ENCODE peak calls at places on chromosomes 12 and 14, in ten cellular contexts. O is CD8-positive, alpha-beta memory T cell; Y is K562; J is SK-N-SH; L is uterus; A is ovary; X is tibial nerve; V is fibroblast of lung; G is right lobe of liver; E is transverse colon. K is an unnamed sample.
A peak's percentile ranks its signal among the peaks of the same experiment; 100 is the strongest.

GRCh38 chr14:46279776-46280175 is 371.8 kb downstream of the RPL10L start:
- DNase-seq in O (no peak), Y (no peak), J (no peak), L (no peak), A (no peak), X (no peak), V (no peak), G (no peak), E (no peak), K (no peak)

GRCh38 chr14:53955234-53955556 is 1.4 kb downstream of the BMP4 start:
- DNase-seq in O (no peak), Y (no peak), J (no peak), L (no peak), A (no peak), X (no peak), V (no peak), G (no peak), E (no peak), K (no peak)

GRCh38 chr14:81366259-81366658 is 33.9 kb downstream of the STON2 start:
- DNase-seq in O (no peak), Y (no peak), J (no peak), L (no peak), A (no peak), X (no peak), V (peak; percentile 8), G (no peak), E (no peak), K (no peak)

GRCh38 chr12:131007031-131007793 is 53.5 kb downstream of the ADGRD1 start:
- DNase-seq in O (no peak), Y (no peak), J (peak; percentile 89), L (peak; percentile 36), A (no peak), X (peak; percentile 37), V (no peak), G (peak; percentile 89), E (peak; percentile 33), K (no peak)

GRCh38 chr12:17139926-17140325 is 534.0 kb upstream of the LMO3 start:
- DNase-seq in O (no peak), Y (no peak), J (no peak), L (no peak), A (no peak), X (no peak), V (no peak), G (no peak), E (no peak), K (no peak)

GRCh38 chr12:114762490-114763110 is 78.6 kb upstream of the TBX3 start:
- DNase-seq in O (no peak), Y (no peak), J (no peak), L (no peak), A (no peak), X (no peak), V (no peak), G (no peak), E (no peak), K (no peak)

GRCh38 chr14:101950516-101951215 is 13.7 kb upstream of the DYNC1H1 start:
- DNase-seq in O (no peak), Y (no peak), J (no peak), L (no peak), A (no peak), X (no peak), V (no peak), G (peak; percentile 40), E (no peak), K (no peak)

GRCh38 chr12:57452937-57453509 is 2.1 kb upstream of the INHBE start:
- DNase-seq in O (no peak), Y (peak; percentile 72), J (peak; percentile 81), L (peak; percentile 72), A (peak; percentile 80), X (peak; percentile 88), V (peak; percentile 65), G (peak; percentile 85), E (peak; percentile 79), K (peak; percentile 88)

GRCh38 chr12:46384451-46385301 is 12.1 kb upstream of the SLC38A2 start:
- DNase-seq in O (no peak), Y (no peak), J (no peak), L (no peak), A (no peak), X (no peak), V (peak; percentile 49), G (no peak), E (no peak), K (no peak)

GRCh38 chr14:56087824-56088571 is 30.2 kb upstream of the PELI2 start:
- DNase-seq in O (no peak), Y (no peak), J (no peak), L (no peak), A (no peak), X (no peak), V (peak; percentile 74), G (no peak), E (no peak), K (no peak)

GRCh38 chr12:103884316-103884715 is 43.3 kb upstream of the NT5DC3 start:
- DNase-seq in O (peak; percentile 28), Y (peak; percentile 25), J (peak; percentile 51), L (no peak), A (no peak), X (no peak), V (peak; percentile 63), G (no peak), E (peak; percentile 24), K (no peak)

GRCh38 chr12:75816892-75817291 is 214.7 kb downstream of the PHLDA1 start:
- DNase-seq in O (peak; percentile 13), Y (no peak), J (no peak), L (no peak), A (no peak), X (no peak), V (peak; percentile 70), G (no peak), E (no peak), K (no peak)

DNA sequence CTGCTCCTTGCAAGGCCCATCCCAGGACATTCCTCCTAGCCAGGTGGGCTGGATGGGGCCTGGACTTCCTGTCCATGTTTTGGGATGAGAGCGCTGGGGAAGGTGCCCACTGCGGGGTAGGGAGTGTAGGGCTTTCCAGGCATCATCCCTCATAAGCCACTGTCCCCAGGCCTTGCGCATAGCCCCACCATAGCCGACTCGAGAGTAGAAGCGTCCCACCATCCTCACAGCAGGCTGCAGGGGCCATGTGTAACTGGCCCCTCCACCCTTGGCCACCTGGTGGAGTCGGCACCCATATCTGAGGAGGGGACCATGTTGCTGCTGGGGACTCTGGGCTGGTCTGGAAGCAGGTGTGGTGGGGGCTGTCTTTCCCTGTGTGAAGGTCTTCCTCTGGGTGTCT is 30.5 kb downstream of the SH2B3 start:
- DNase-seq in O (no peak), Y (no peak), J (no peak), L (no peak), A (no peak), X (no peak), V (no peak), G (no peak), E (no peak), K (no peak)
- H3K4me1 ChIP-seq in O (peaks cover 96% of the 10 kb centered on the region), Y (peaks cover 35% of the 10 kb centered on the region), J (peaks cover 52% of the 10 kb centered on the region), L (peaks cover 23% of the 10 kb centered on the region), A (peaks cover 15% of the 10 kb centered on the region), X (peaks cover 92% of the 10 kb centered on the region), V (peaks cover 34% of the 10 kb centered on the region), G (peaks cover 48% of the 10 kb centered on the region), E (peaks cover 52% of the 10 kb centered on the region), K (peaks cover 4% of the 10 kb centered on the region)

DNA sequence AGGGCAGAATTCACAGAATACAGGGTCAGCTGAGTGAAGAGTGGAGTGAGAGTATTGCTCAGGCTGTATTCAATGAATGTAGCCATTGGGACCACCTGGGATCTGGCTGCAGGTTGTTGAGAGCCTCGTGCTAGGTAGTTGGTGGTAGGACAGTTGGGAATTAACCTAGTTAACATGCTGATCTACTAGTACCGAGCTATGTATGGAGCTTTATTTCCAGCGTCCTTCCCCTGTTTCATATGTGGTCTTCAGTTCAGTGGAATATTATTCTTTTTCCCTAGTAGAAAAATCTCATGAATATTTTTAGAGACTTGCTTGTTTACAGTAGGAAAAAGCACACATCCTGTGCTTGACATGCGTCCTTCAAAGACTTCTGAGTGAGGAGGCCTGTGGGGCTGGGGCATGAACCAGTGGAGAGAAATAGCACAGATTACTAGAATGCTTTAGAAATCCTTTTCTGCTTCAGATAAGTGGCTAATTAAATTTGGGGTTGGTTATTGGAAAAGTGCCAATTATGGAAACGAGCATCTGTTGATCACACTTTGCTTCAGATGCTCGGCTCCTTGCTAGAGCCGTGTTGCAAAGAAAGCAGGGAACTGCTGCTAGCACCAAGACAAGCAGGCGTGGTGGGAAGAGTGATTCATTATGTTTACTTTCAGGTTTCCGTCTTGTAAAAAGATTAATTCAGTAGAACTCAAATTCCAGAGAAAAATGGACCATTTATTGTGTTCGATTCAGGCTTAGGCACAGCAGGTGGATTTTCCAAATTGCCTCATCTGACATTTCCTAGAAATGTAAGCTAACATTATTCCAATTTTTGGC is 53.6 kb downstream of the ARF6 start:
- DNase-seq in O (no peak), Y (peak; percentile 17), J (peak; percentile 63), L (no peak), A (no peak), X (no peak), V (peak; percentile 81), G (no peak), E (peak; percentile 49), K (no peak)
- H3K27ac ChIP-seq in O (no peak overlapping the region), Y (no peak overlapping the region), J (no peak overlapping the region), L (no peak overlapping the region), A (no peak overlapping the region), X (peak overlapping the region; percentile 7), V (no peak overlapping the region), G (no peak overlapping the region), E (peak overlapping the region; percentile 68), K (peak overlapping the region; percentile 72)

GRCh38 chr12:19088576-19088975 is 41.0 kb upstream of the PLEKHA5 start:
- DNase-seq in O (no peak), Y (no peak), J (no peak), L (no peak), A (no peak), X (no peak), V (no peak), G (no peak), E (no peak), K (no peak)

GRCh38 chr12:19095331-19095730 is 34.2 kb upstream of the PLEKHA5 start:
- DNase-seq in O (no peak), Y (no peak), J (no peak), L (no peak), A (no peak), X (no peak), V (peak; percentile 71), G (no peak), E (no peak), K (no peak)

GRCh38 chr12:19095869-19096480 is 33.6 kb upstream of the PLEKHA5 start:
- DNase-seq in O (no peak), Y (no peak), J (no peak), L (no peak), A (no peak), X (no peak), V (peak; percentile 80), G (no peak), E (no peak), K (no peak)

DNA sequence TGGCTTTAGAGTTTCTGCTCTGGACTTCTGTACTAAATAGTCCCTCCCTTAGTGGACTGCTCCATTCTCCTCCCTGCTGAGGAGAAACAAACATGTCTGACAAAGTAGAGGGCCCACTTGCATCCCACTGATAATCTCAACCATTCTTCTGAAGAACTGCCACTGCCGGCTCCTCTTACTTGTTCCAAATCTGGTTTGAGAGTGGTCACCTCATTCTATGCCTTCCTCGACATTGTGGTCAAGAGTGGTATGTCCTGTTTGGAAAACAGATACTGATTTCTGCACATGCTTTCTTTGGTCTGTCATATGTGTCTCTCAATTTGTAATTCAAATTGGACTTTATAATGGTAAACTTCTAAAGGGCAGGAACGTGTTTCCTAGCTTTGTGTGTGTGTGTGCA is 36.3 kb upstream of the PLEKHA5 start:
- DNase-seq in O (no peak), Y (no peak), J (no peak), L (no peak), A (no peak), X (no peak), V (peak; percentile 68), G (no peak), E (no peak), K (no peak)
- H3K4me1 ChIP-seq in O (no peaks in the 10 kb centered on the region), Y (no peaks in the 10 kb centered on the region), J (no peaks in the 10 kb centered on the region), L (no peaks in the 10 kb centered on the region), A (no peaks in the 10 kb centered on the region), X (peaks cover 15% of the 10 kb centered on the region), V (no peaks in the 10 kb centered on the region), G (peaks cover 10% of the 10 kb centered on the region), E (no peaks in the 10 kb centered on the region), K (no peaks in the 10 kb centered on the region)

GRCh38 chr12:55658635-55659391 is 22.1 kb downstream of the OR10P1 start:
- DNase-seq in O (no peak), Y (no peak), J (no peak), L (no peak), A (no peak), X (no peak), V (no peak), G (peak; percentile 39), E (no peak), K (no peak)
- H3K27ac ChIP-seq in O (no peak overlapping the region), Y (no peak overlapping the region), J (no peak overlapping the region), L (peak overlapping the region; percentile 43), A (peak overlapping the region; percentile 9), X (peak overlapping the region; percentile 44), V (no peak overlapping the region), G (peak overlapping the region; percentile 43), E (peak overlapping the region; percentile 80), K (peak overlapping the region; percentile 75)